ENCODE peak calls at places on chromosomes 12 and 14, in five cellular contexts. L is GM23248; T is choroid plexus epithelial cell; D is CD8-positive, alpha-beta T cell; N is activated CD8-positive, alpha-beta memory T cell treated with anti-CD3 and anti-CD28 coated beads, Interleukin-2, amount 50 U/mL, for 48 hours. M is an unnamed sample.

GRCh38 chr14:104724981-104725771 is 1.1 kb downstream of the ADSS1 start:
- DNase-seq in D (no peak), L (peak; percentile 63), N (no peak), T (peak; percentile 62), M (no peak)

GRCh38 chr14:91297081-91297711 is 52.7 kb upstream of the GPR68 start:
- DNase-seq in T (no peak), N (no peak), L (no peak), D (no peak), M (no peak)

GRCh38 chr12:5088586-5089264 is 45.0 kb downstream of the KCNA5 start:
- DNase-seq in D (no peak), T (peak; percentile 12), N (no peak), L (peak; percentile 82), M (no peak)

GRCh38 chr12:96354326-96354725 is 45.9 kb downstream of the CDK17 start:
- DNase-seq in D (no peak), L (peak; percentile 47), T (peak; percentile 44), N (no peak), M (no peak)

GRCh38 chr14:89407856-89408255 is 9.2 kb downstream of the FOXN3 start:
- DNase-seq in N (no peak), D (no peak), T (peak; percentile 52), L (peak; percentile 32), M (no peak)

GRCh38 chr12:57735952-57736742 is 2.4 kb downstream of the AGAP2 start:
- DNase-seq in D (no peak), L (peak; percentile 57), N (no peak), T (peak; percentile 45), M (no peak)

GRCh38 chr12:81809829-81810595 is 50.9 kb upstream of the PPFIA2 start:
- DNase-seq in N (no peak), D (no peak), L (no peak), T (peak; percentile 39), M (peak; percentile 8)

GRCh38 chr14:89842852-89843251 is 111.7 kb downstream of the EFCAB11 start:
- DNase-seq in L (no peak), N (no peak), D (no peak), T (no peak), M (no peak)

GRCh38 chr14:28468191-28469151 is 298.1 kb upstream of the FOXG1 start:
- DNase-seq in T (peak; percentile 38), N (no peak), L (no peak), D (no peak), M (no peak)

GRCh38 chr12:90905691-90906370 is 49.1 kb downstream of the CCER1 start:
- DNase-seq in N (no peak), D (no peak), T (peak; percentile 23), L (peak; percentile 25), M (no peak)

M was measured in GM10248.